ENCODE peak calls at places on chromosomes 5 and 9, in seven cellular contexts. Z is CD4-positive, alpha-beta T cell; R is PC-3; L is brain microvascular endothelial cell; W is H1; V is uterus; I is body of pancreas. M is an unnamed sample. For H3K27me3, the result is how much of the 10 kb centered on the place peaks cover.

GRCh38 chr9:94920439-94920951 is 194.0 kb downstream of the AOPEP start:
- DNase-seq in Z (no peak), V (peak), I (no peak), L (no peak), W (no peak), R (no peak), M (no peak)

GRCh38 chr5:129639331-129639730 is 108.6 kb upstream of the MINAR2 start:
- DNase-seq in R (no peak), W (no peak), L (no peak), V (no peak), I (no peak), Z (no peak), M (no peak)

GRCh38 chr9:112233769-112234168 is 58.7 kb upstream of the SUSD1 start:
- DNase-seq in W (no peak), I (no peak), V (no peak), Z (no peak), R (no peak), L (peak), M (no peak)

GRCh38 chr5:10831416-10831815 is 70.4 kb upstream of the DAP start:
- DNase-seq in L (peak), V (no peak), R (peak), W (no peak), Z (no peak), I (no peak), M (no peak)

GRCh38 chr9:70480405-70480980 is 66.0 kb upstream of the KLF9 start:
- DNase-seq in W (no peak), I (peak), R (peak), L (peak), Z (no peak), V (peak), M (no peak)

GRCh38 chr9:130143974-130144373 is 28.2 kb upstream of the NCS1 start:
- DNase-seq in V (peak), L (peak), W (no peak), I (no peak), R (no peak), Z (no peak), M (no peak)

GRCh38 chr9:108950168-108950567 is 16.0 kb downstream of the ABITRAM start:
- DNase-seq in I (no peak), R (no peak), L (no peak), W (no peak), Z (no peak), V (no peak), M (no peak)

GRCh38 chr9:96169488-96169887 is 132.5 kb downstream of the HSD17B3 start:
- DNase-seq in V (no peak), R (peak), L (peak), Z (no peak), W (peak), I (peak), M (no peak)

GRCh38 chr5:179802207-179802883 is 4.3 kb downstream of the MGAT4B start:
- DNase-seq in Z (no peak), I (no peak), R (peak), W (no peak), V (peak), L (no peak), M (no peak)

GRCh38 chr9:114225534-114226288 is 70.4 kb downstream of the COL27A1 start:
- DNase-seq in V (no peak), W (no peak), I (no peak), L (no peak), R (peak), Z (no peak), M (no peak)

GRCh38 chr9:111094433-111095421 is 56.5 kb upstream of the LPAR1 start:
- DNase-seq in V (peak), R (peak), L (peak), I (peak), W (no peak), Z (no peak), M (no peak)

GRCh38 chr5:78959767-78960166 is 25.3 kb downstream of the ARSB start:
- DNase-seq in V (no peak), Z (no peak), I (no peak), R (no peak), L (no peak), W (no peak), M (no peak)

GRCh38 chr9:81074261-81074660 is 615.1 kb downstream of the TLE1 start:
- DNase-seq in I (no peak), W (no peak), R (no peak), V (no peak), L (no peak), Z (no peak), M (no peak)

GRCh38 chr5:157342822-157343402 is 77.0 kb downstream of the CYFIP2 start:
- DNase-seq in L (peak), Z (peak), W (no peak), V (no peak), R (peak), I (peak), M (no peak)

GRCh38 chr9:121692606-121693505 is 41.4 kb downstream of the DAB2IP start:
- DNase-seq in I (no peak), V (no peak), W (no peak), L (peak), Z (no peak), R (peak), M (no peak)

GRCh38 chr5:36728697-36729543 is 122.5 kb downstream of the SLC1A3 start:
- DNase-seq in V (no peak), R (peak), Z (no peak), W (no peak), I (peak), L (peak), M (no peak)

GRCh38 chr5:94218374-94218773 is 400.0 kb downstream of the KIAA0825 start:
- DNase-seq in I (no peak), V (no peak), Z (no peak), W (no peak), L (peak), R (peak), M (no peak)

GRCh38 chr9:37198831-37199230 is 78.5 kb downstream of the ZCCHC7 start:
- DNase-seq in V (no peak), R (no peak), Z (no peak), L (no peak), W (no peak), I (no peak), M (no peak)

GRCh38 chr9:114606597-114607207 is 4.4 kb upstream of the TMEM268 start:
- DNase-seq in W (no peak), V (no peak), R (no peak), Z (no peak), I (peak), L (peak), M (no peak)

GRCh38 chr5:38796000-38796738 is 49.6 kb upstream of the OSMR start:
- DNase-seq in I (peak), R (peak), L (no peak), Z (no peak), V (peak), W (no peak), M (no peak)

GRCh38 chr5:173598686-173599085 is 17.8 kb downstream of the BOD1 start:
- DNase-seq in V (no peak), Z (no peak), L (no peak), W (no peak), R (no peak), I (peak), M (no peak)

GRCh38 chr5:120327180-120327579 is 136.9 kb upstream of the PRR16 start:
- DNase-seq in V (no peak), W (no peak), R (no peak), I (no peak), Z (no peak), L (no peak), M (no peak)

GRCh38 chr5:150131978-150132694 is 23.5 kb downstream of the PDGFRB start:
- DNase-seq in I (no peak), Z (no peak), V (peak), L (no peak), R (no peak), W (no peak), M (no peak)

GRCh38 chr5:177440990-177441780 is 5.4 kb upstream of the PRR7 start:
- DNase-seq in Z (no peak), V (no peak), W (no peak), R (no peak), L (no peak), I (no peak), M (no peak)

GRCh38 chr9:134554750-134555655 is 86.6 kb upstream of the COL5A1 start:
- DNase-seq in W (no peak), I (no peak), R (no peak), V (no peak), Z (no peak), L (no peak), M (no peak)

GRCh38 chr9:79623799-79624721 is 52.3 kb downstream of the TLE4 start:
- DNase-seq in V (no peak), Z (no peak), W (no peak), R (peak), L (no peak), I (no peak), M (no peak)

GRCh38 chr5:124790895-124791732 is 44.7 kb upstream of the ZNF608 start:
- DNase-seq in V (no peak), Z (no peak), I (no peak), W (no peak), L (no peak), R (peak), M (no peak)

GRCh38 chr9:90307177-90307833 is 335.3 kb downstream of the DIRAS2 start:
- DNase-seq in W (no peak), Z (no peak), R (no peak), L (no peak), I (peak), V (no peak), M (no peak)

GRCh38 chr5:173762930-173763329 is 125.2 kb upstream of the CPEB4 start:
- DNase-seq in V (no peak), Z (no peak), L (no peak), W (no peak), I (no peak), R (no peak), M (no peak)

GRCh38 chr9:96241391-96241809 is 60.6 kb downstream of the HSD17B3 start:
- DNase-seq in Z (no peak), L (no peak), W (no peak), I (no peak), V (no peak), R (peak), M (no peak)

GRCh38 chr9:121325387-121325786 is 44.7 kb downstream of the STOM start:
- DNase-seq in I (no peak), R (no peak), V (no peak), L (no peak), W (no peak), Z (no peak), M (no peak)

GRCh38 chr5:128913551-128913950 is 51.7 kb upstream of the SLC27A6 start:
- DNase-seq in I (no peak), R (no peak), V (no peak), W (no peak), Z (no peak), L (no peak), M (no peak)

GRCh38 chr9:137436761-137437600 is 4.2 kb downstream of the ENTPD8 start:
- DNase-seq in L (no peak), V (no peak), R (no peak), Z (no peak), W (no peak), I (no peak), M (no peak)

GRCh38 chr9:133763272-133764183 is 25.4 kb upstream of the SARDH start:
- DNase-seq in W (no peak), I (peak), V (no peak), R (no peak), Z (no peak), L (peak), M (no peak)

GRCh38 chr9:805151-805550 is 36.3 kb upstream of the DMRT1 start:
- DNase-seq in I (no peak), R (no peak), L (no peak), V (no peak), Z (no peak), W (no peak), M (no peak)

GRCh38 chr5:167642779-167643517 is 648.5 kb upstream of the WWC1 start:
- DNase-seq in R (peak), Z (no peak), I (no peak), W (no peak), L (peak), V (no peak), M (no peak)

GRCh38 chr5:854217-854616 is 3.4 kb upstream of the ZDHHC11 start:
- DNase-seq in I (no peak), L (no peak), R (no peak), Z (no peak), W (no peak), V (peak), M (no peak)

DNA sequence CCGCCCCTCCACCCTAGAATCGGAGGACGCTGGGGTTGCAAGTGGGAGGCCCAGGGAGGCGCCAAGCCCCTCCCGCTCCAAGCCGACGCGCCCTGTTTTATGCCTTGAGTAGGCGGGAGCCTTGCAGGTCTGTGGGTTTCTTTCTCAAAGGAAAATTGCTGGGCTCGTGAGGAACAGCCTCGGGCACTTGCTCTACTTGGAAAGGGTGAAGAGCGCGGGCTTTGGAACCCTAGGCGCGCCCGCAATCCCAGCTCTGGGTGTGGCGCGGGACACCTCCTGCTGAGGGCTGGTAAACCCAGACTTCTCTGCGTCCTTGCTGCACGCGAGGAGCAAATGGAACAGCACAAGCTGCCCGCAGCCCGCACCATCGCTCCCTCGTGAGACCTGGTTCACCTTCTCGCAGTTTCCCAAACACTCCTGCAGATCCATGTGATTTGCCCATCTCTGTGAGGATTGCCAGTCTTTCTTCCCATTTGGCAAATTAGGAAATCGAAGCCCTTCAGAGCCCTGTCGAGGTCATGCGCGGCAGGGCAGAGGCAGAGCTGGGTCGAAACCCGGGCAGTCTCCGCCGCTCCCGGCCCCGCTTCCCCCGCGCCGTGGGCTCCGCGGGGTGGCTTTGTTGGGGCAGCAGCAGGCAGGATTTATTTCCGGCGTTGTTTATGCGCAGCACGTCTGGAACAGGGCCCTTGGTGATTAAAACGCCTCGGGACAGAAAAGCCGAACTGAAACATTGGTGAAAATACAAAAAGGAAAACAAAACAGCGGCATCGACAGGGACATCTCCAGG is 98.4 kb upstream of the CPLX2 start:
- DNase-seq in I (no peak), W (no peak), L (no peak), R (no peak), Z (no peak), V (no peak), M (no peak)
- H3K27me3 ChIP-seq in I (under half), W (under half), L (under half), R (under half), Z (under half), V (under half), M (under half)

GRCh38 chr9:34625087-34625486 is 3.8 kb downstream of the ARID3C start:
- DNase-seq in Z (no peak), R (no peak), W (no peak), V (no peak), I (no peak), L (no peak), M (no peak)

GRCh38 chr9:34629492-34629809 is 585 bp upstream of the ARID3C start:
- DNase-seq in V (no peak), L (no peak), W (no peak), I (no peak), Z (no peak), R (no peak), M (no peak)

GRCh38 chr9:34628656-34629491 is at the start of gene ARID3C:
- DNase-seq in Z (peak), W (no peak), I (peak), V (no peak), L (no peak), R (peak), M (no peak)

GRCh38 chr9:34630402-34631154 is 1.7 kb upstream of the ARID3C start:
- DNase-seq in V (no peak), Z (no peak), R (no peak), L (no peak), W (no peak), I (no peak), M (no peak)

GRCh38 chr9:34627716-34628655 is 880 bp downstream of the ARID3C start:
- DNase-seq in Z (no peak), L (no peak), W (no peak), I (no peak), V (no peak), R (no peak), M (no peak)
- H3K27me3 ChIP-seq in Z (half or more), L (half or more), W (half or more), I (under half), V (under half), R (under half), M (half or more)

DNA sequence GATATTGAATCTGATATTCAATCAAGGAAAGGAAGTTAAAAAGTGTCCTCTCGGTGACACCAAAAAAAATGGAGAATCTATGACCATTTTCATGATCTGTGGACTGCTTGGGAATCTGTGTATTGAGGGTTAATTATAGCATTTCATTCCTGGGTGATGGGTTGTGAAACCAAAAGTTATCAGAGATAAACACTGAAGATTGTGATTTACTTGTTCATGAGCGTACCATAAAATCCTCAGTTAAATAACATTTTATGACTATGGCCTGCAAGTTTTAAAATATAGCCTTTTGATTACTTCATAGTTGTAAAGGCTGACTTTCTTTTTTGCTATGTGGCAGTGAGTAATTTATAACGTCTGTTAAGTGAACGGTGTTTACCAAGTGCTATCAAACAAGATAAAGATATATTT is 267.9 kb upstream of the SEMA6A start:
- DNase-seq in R (no peak), V (no peak), Z (no peak), I (no peak), W (no peak), L (no peak), M (no peak)
- H3K27me3 ChIP-seq in R (under half), V (under half), Z (under half), I (under half), W (under half), L (under half), M (under half)

GRCh38 chr5:171612749-171613148 is 172.9 kb upstream of the SMIM23 start:
- DNase-seq in V (no peak), I (no peak), R (no peak), L (no peak), Z (no peak), W (no peak), M (no peak)
- H3K27me3 ChIP-seq in V (under half), I (under half), R (under half), L (under half), Z (under half), W (under half), M (under half)

GRCh38 chr9:14312721-14313377 is 1.1 kb downstream of the NFIB start:
- DNase-seq in I (peak), W (no peak), L (peak), R (peak), Z (no peak), V (peak), M (no peak)
- H3K27me3 ChIP-seq in I (under half), W (under half), L (under half), R (under half), Z (half or more), V (under half), M (under half)

GRCh38 chr9:16729656-16730055 is 140.8 kb downstream of the BNC2 start:
- DNase-seq in R (no peak), I (no peak), L (no peak), W (no peak), V (no peak), Z (no peak), M (no peak)
- H3K27me3 ChIP-seq in R (under half), I (under half), L (under half), W (under half), V (under half), Z (under half), M (under half)

GRCh38 chr5:2101685-2102084 is 219.0 kb upstream of the IRX4 start:
- DNase-seq in W (no peak), V (no peak), I (no peak), R (no peak), L (no peak), Z (no peak), M (no peak)

GRCh38 chr5:2106721-2107120 is 224.0 kb upstream of the IRX4 start:
- DNase-seq in R (no peak), L (no peak), Z (no peak), V (no peak), I (no peak), W (no peak), M (no peak)

GRCh38 chr5:2102821-2103776 is 220.4 kb upstream of the IRX4 start:
- DNase-seq in Z (no peak), L (no peak), R (no peak), V (no peak), W (no peak), I (no peak), M (no peak)

GRCh38 chr5:2103940-2104339 is 221.2 kb upstream of the IRX4 start:
- DNase-seq in V (no peak), Z (no peak), I (no peak), R (no peak), W (no peak), L (no peak), M (no peak)

GRCh38 chr5:2105141-2105540 is 222.4 kb upstream of the IRX4 start:
- DNase-seq in Z (no peak), L (no peak), I (no peak), V (no peak), R (no peak), W (no peak), M (no peak)
- H3K27me3 ChIP-seq in Z (under half), L (under half), I (under half), V (under half), R (under half), W (under half), M (under half)

DNA sequence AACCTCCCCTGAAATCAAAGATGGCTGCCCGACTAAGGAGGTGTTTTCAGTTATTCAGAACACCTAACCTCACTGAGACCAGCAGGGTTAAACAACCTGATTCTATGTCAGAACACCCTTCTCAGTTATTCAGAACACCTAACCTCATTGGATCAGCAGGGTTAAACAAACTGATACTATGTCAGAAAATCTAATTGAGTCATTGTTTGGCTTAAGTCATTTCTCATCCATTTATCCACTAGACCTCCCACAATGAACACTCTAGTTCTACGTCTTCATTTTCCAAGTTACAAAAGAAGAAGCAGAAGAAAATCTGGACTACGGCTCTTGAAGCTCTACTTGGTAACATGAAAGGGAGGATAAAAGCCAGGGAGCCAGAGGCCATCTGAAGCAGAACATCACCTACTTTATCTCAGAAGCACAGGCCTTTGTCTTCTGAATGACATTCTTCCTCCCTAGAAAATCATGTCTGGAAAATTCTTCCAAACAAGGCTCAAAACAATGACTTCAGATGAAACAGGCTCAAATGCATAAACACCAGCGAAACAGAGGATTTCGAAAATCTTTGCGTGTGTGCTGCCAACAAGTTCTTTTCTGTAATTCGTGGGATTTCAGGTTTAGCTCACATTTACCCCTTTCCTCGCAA is 35.4 kb upstream of the TGFBI start:
- DNase-seq in I (no peak), V (no peak), R (peak), W (no peak), Z (no peak), L (no peak), M (no peak)
- H3K27me3 ChIP-seq in I (under half), V (under half), R (under half), W (under half), Z (under half), L (under half), M (under half)